ENCODE peak calls at places on chromosomes 4 and X, in four cellular contexts. G is neural progenitor cell, H is lower lobe of right lung, X is HCT116. I is an unnamed sample.

GRCh38 chr4:8653326-8654000 is 60.9 kb downstream of the CPZ start:
- DNase-seq in H (no peak), G (no peak), X (no peak), I (peak)

GRCh38 chrX:155329293-155329692 is 5.1 kb downstream of the CLIC2 start:
- DNase-seq in H (no peak), X (no peak), G (no peak), I (no peak)

GRCh38 chrX:130171446-130172126 is at the start of gene RAB33A:
- DNase-seq in G (peak), H (peak), X (no peak), I (no peak)

GRCh38 chr4:147461161-147461560 is 19.7 kb upstream of the EDNRA start:
- DNase-seq in X (no peak), H (no peak), G (no peak), I (no peak)

GRCh38 chrX:16185725-16186136 is 18.4 kb downstream of the MAGEB17 start:
- DNase-seq in G (no peak), H (no peak), X (peak), I (no peak)

GRCh38 chr4:10974371-10974770 is 289.8 kb upstream of the CLNK start:
- DNase-seq in G (no peak), X (no peak), H (no peak), I (no peak)

GRCh38 chr4:110294165-110294564 is 95.8 kb upstream of the ELOVL6 start:
- DNase-seq in G (no peak), H (no peak), X (no peak), I (no peak)

GRCh38 chrX:129782015-129782495 is 2.3 kb downstream of the SASH3 start:
- DNase-seq in X (no peak), H (no peak), G (no peak), I (no peak)

DNA sequence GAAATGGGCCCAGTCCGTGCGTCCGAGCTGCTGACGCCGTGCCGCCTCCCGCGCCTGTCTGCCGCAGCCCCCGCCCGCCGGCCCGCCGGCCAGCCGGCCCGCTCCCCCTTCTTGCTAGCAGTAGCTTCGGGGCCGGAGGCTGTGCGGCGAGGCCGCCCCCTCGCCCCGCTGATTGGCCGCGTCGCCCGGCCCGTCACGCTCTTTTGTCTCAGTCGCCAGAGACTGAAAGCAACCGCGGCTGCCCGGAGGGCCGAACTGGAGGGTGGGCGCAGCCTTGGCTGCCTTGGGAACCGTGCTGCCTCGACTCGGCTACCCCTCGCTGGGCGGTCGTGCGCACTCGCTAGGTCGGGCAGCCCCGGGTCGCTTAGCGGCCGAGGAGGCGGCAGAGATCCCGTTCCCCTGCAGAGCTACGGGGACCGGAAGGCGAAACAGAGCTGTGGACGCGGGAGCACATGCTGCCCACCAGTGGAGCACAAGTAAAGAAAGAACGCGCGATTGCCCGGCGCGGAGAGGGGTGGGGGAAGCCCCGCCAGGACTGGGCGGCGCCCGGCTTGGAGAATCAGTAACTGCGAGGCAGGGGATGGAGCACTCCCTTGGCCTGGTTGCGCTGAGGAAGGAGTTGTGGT is at the start of gene ZCCHC18:
- DNase-seq in G (peak), X (no peak), H (peak), I (peak)
- H3K27ac ChIP-seq in G (peak), X (no peak), H (peak), I (peak)

GRCh38 chr4:91681544-91681943 is 622.2 kb upstream of the GRID2 start:
- DNase-seq in H (no peak), X (peak), G (peak), I (no peak)

GRCh38 chr4:91688413-91688812 is 615.4 kb upstream of the GRID2 start:
- DNase-seq in H (no peak), G (no peak), X (peak), I (no peak)

DNA sequence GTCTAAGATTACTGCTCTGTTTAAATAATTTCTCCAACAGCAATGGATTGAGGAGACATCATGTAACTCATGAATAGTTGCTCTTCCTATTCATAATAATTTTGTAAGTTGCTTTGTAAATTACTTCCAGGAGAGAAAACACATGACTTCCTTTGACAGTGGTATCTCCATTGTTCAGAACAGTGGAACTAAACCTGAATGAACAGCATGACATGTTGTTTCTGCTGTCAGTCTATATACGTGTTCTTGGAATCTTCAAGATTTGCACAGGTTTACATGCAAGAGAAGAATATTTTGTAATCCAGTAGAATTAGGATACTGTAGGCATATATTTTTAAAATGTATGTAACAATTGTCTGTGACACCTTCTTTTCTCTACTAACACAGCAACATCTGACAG is 618.8 kb upstream of the GRID2 start:
- DNase-seq in X (no peak), G (no peak), H (no peak), I (no peak)
- TF ChIP-seq CTCF in X (no peak), G (no peak), H (no peak), I (no peak)

DNA sequence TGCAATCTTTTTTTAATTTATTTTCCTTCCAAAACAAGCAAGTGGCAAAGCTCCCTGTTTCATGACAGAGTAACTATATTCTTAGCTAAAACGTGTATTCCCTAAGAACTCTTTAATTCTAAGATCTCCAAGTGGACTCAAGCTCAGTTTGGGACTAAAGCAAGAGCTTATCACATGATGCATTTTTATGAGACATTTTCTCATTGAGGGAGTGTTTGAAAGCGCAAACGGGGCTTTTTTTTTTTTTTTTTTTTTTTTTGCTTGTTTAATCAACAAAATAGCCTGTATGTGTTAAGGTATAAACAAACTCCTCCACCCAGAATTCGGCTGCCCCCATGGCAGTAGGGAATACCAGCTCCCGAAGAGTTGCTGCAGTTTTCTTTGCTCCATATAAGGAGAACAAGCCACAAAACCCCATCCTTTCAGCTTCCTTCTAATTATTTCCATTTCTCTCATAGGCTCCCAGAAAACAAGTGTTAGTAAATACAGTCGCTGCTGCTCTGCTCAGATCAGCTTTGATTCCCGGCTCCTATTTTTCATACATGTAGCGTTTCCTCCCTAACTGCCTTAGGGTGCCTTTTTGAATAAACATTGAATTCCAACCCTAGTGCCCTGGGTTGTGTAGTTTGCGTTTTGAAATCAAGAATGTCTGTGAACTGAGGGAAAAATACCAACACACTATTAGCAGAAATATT is 669 bp upstream of the PPARGC1A start:
- DNase-seq in H (no peak), X (no peak), G (peak), I (no peak)
- H3K4me3 ChIP-seq in H (peak), X (no peak), G (peak), I (peak)

GRCh38 chr4:159273841-159274240 is 171.0 kb downstream of the RAPGEF2 start:
- DNase-seq in G (no peak), H (no peak), X (no peak), I (no peak)

GRCh38 chr4:159273126-159273438 is 170.2 kb downstream of the RAPGEF2 start:
- DNase-seq in X (no peak), G (no peak), H (no peak), I (no peak)

GRCh38 chr4:159269956-159270355 is 167.1 kb downstream of the RAPGEF2 start:
- DNase-seq in H (no peak), X (no peak), G (no peak), I (no peak)

GRCh38 chr4:159272341-159273125 is 169.7 kb downstream of the RAPGEF2 start:
- DNase-seq in X (no peak), G (no peak), H (no peak), I (no peak)

GRCh38 chr4:159271857-159272256 is 169.0 kb downstream of the RAPGEF2 start:
- DNase-seq in H (no peak), G (no peak), X (no peak), I (no peak)
- H3K27ac ChIP-seq in H (no peak), G (no peak), X (no peak), I (peak)

GRCh38 chr4:182835006-182835740 is 82.0 kb downstream of the DCTD start:
- DNase-seq in X (no peak), G (no peak), H (no peak), I (no peak)
- TF ChIP-seq CTCF in X (no peak), G (peak), H (no peak), I (no peak)

GRCh38 chr4:122798101-122798500 is 28.5 kb upstream of the FGF2 start:
- DNase-seq in G (peak), X (no peak), H (no peak), I (no peak)

GRCh38 chr4:122796801-122797404 is 29.7 kb upstream of the FGF2 start:
- DNase-seq in H (no peak), X (no peak), G (no peak), I (no peak)

GRCh38 chr4:122793811-122794210 is 32.8 kb upstream of the FGF2 start:
- DNase-seq in H (no peak), G (no peak), X (no peak), I (no peak)

GRCh38 chr4:122798917-122799316 is 27.7 kb upstream of the FGF2 start:
- DNase-seq in X (no peak), H (no peak), G (no peak), I (no peak)

DNA sequence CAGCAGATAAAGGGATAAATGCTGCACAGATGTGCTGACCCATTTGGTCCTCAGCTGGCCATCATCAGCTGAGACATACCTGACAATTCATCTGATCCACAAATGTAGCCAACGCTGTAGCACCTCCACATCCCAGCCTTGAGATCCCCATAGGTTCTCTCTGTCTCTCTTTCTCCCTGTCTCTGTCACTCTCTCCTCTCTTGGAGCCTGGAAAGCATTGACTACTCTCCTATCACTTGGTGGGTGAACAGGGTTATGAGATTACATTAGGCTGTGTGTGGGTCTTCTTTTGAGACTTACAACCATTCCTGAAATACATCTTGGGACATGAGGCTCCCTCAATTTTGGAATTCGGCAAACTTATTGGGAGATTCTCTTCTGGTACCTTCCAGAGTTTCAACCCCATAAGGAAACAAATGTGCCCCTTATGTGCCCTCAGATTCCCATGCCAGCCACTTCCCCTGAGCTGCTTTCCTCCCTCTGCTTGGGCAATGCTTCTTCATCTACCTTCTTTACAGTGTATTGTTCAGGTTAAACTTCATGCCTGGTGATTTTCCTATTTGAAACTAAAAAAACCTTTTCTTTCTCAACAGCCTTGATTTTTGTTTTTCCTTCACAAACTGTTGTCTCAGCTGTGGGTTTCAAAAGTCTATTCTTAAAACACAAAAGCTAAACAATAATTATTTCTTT is 29.1 kb upstream of the FGF2 start:
- DNase-seq in X (no peak), H (no peak), G (no peak), I (no peak)
- H3K4me3 ChIP-seq in X (peak), H (no peak), G (no peak), I (peak)

GRCh38 chrX:153709726-153710674 is 14.2 kb downstream of the BCAP31 start:
- DNase-seq in H (no peak), G (no peak), X (no peak), I (no peak)
- H3K27ac ChIP-seq in H (no peak), G (no peak), X (no peak), I (no peak)

GRCh38 chr4:6856391-6856790 is 53.2 kb upstream of the TBC1D14 start:
- DNase-seq in G (no peak), H (no peak), X (no peak), I (no peak)

GRCh38 chr4:6854098-6854744 is 55.4 kb upstream of the TBC1D14 start:
- DNase-seq in G (no peak), H (no peak), X (no peak), I (no peak)

GRCh38 chr4:6858997-6859396 is 50.6 kb upstream of the TBC1D14 start:
- DNase-seq in X (no peak), G (no peak), H (no peak), I (no peak)

GRCh38 chr4:6857009-6857882 is 52.4 kb upstream of the TBC1D14 start:
- DNase-seq in X (no peak), G (no peak), H (no peak), I (no peak)

GRCh38 chr4:6855692-6856297 is 53.8 kb upstream of the TBC1D14 start:
- DNase-seq in X (no peak), G (no peak), H (no peak), I (no peak)
- TF ChIP-seq CTCF in X (no peak), G (no peak), H (no peak), I (no peak)

GRCh38 chrX:43974076-43974475 is 886 bp upstream of the NDP start:
- DNase-seq in G (no peak), X (no peak), H (no peak), I (no peak)

GRCh38 chrX:43970528-43970927 is 2.7 kb downstream of the NDP start:
- DNase-seq in G (no peak), X (no peak), H (no peak), I (no peak)

GRCh38 chrX:43973249-43973672 is at the start of gene NDP:
- DNase-seq in X (no peak), G (peak), H (no peak), I (no peak)

GRCh38 chrX:43969504-43970501 is 3.4 kb downstream of the NDP start:
- DNase-seq in H (no peak), G (peak), X (no peak), I (no peak)

DNA sequence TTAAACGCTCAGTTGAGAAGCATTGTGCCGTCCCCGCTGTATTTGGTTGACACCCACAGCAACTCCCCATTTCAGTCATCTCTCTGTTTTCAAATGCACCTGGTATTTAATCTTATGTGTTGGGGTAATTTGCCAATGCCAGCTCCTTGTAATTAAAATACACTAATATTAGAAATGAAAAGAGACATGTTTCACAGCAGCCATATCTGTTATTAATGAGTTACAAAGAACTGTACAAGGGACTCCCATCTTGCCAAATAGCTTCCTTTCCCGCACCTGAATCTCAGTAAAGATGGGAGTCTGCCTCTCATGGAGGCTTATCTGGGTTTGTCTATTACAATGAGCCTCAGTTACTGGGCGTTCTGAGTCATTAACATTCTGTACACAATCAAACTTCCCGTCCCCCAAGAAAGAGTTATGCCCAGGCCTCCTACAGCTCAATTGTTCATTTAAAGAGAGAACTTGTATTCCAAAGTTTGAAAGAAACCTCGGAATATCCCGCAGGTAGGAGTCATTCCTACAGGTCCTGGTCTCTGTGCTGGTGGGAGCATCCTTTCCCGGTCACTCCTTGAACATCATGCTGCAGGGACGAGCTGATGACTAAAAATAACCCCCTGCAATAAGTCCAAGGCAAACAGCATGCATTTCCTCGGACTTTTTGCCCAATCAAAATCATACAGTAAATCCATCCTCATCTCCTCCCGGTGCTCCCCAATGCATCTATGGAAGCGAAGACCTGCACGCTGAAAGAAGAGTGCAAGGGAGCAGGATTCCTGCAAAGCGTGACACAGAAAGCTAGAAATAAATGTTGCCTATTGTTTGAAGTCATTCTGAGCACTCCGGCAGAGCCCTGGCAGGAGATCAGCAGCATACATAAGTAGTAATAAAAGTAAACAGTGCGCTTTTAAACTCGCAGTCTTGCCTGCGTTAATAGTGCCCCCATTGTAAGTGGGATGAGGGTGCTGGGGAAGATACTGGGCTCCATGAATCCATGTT is 926 bp downstream of the NDP start:
- DNase-seq in G (no peak), X (no peak), H (no peak), I (no peak)
- H3K4me3 ChIP-seq in G (peak), X (no peak), H (peak), I (peak)